ENCODE peak calls at places on chromosome 7, in six cellular contexts. I, R, L, D, H and Z are unnamed samples.

GRCh38 chr7:135879238-135879637 is 97.9 kb downstream of the MTPN start:
- DNase-seq in H (peak), L (no peak), D (peak), I (no peak), R (peak), Z (no peak)

GRCh38 chr7:15684834-15685233 is 1.6 kb downstream of the MEOX2 start:
- DNase-seq in I (no peak), L (no peak), D (no peak), R (no peak), H (no peak), Z (no peak)

GRCh38 chr7:1141651-1142050 is 18.3 kb downstream of the ZFAND2A start:
- DNase-seq in H (no peak), D (no peak), I (no peak), L (no peak), R (no peak), Z (no peak)

GRCh38 chr7:22549667-22550513 is 49.9 kb upstream of the STEAP1B start:
- DNase-seq in I (no peak), L (peak), D (no peak), R (peak), H (peak), Z (no peak)

GRCh38 chr7:105439174-105439893 is 50.6 kb upstream of the SRPK2 start:
- DNase-seq in R (peak), L (no peak), H (peak), D (peak), I (peak), Z (no peak)

GRCh38 chr7:130189281-130189782 is 15.9 kb downstream of the TMEM209 start:
- DNase-seq in H (no peak), R (peak), I (peak), D (peak), L (no peak), Z (no peak)

GRCh38 chr7:113263749-113264148 is 145.4 kb upstream of the SMIM30 start:
- DNase-seq in I (no peak), L (no peak), H (no peak), D (no peak), R (no peak), Z (no peak)

GRCh38 chr7:124171068-124171467 is 138.2 kb upstream of the TMEM229A start:
- DNase-seq in H (peak), L (no peak), I (no peak), D (peak), R (peak), Z (no peak)

GRCh38 chr7:87420173-87420572 is 55.3 kb downstream of the ABCB4 start:
- DNase-seq in D (peak), I (no peak), R (no peak), H (no peak), L (no peak), Z (no peak)

GRCh38 chr7:47543659-47544058 is 38.3 kb downstream of the TNS3 start:
- DNase-seq in L (no peak), D (no peak), H (no peak), I (no peak), R (no peak), Z (no peak)

GRCh38 chr7:116834815-116835533 is 27.4 kb upstream of the CAPZA2 start:
- DNase-seq in I (no peak), R (peak), L (no peak), H (peak), D (peak), Z (no peak)